ENCODE peak calls at places on chromosomes 13 and 19, in five cellular contexts. One of them, this sample, is unnamed.

GRCh38 chr19:6204212-6204611 is 68.7 kb downstream of the ACSBG2 start:
- DNase-seq in BJ: no peak
- DNase-seq in colonic mucosa: no peak
- DNase-seq in foreskin fibroblast: no peak
- DNase-seq in A549: no peak
- DNase-seq in this sample: no peak

GRCh38 chr19:38247126-38247525 is 9.0 kb downstream of the PPP1R14A start:
- DNase-seq in BJ: no peak
- DNase-seq in colonic mucosa: no peak
- DNase-seq in foreskin fibroblast: no peak
- DNase-seq in A549: no peak
- DNase-seq in this sample: no peak

GRCh38 chr13:98921786-98922185 is 56.1 kb downstream of the DOCK9 start:
- DNase-seq in BJ: no peak
- DNase-seq in colonic mucosa: no peak
- DNase-seq in foreskin fibroblast: no peak
- DNase-seq in A549: no peak
- DNase-seq in this sample: no peak

GRCh38 chr13:75186384-75186783 is 295.6 kb downstream of the TBC1D4 start:
- DNase-seq in BJ: no peak
- DNase-seq in colonic mucosa: no peak
- DNase-seq in foreskin fibroblast: peak
- DNase-seq in A549: no peak
- DNase-seq in this sample: no peak

GRCh38 chr13:78030351-78030750 is 111.7 kb upstream of the EDNRB start:
- DNase-seq in BJ: no peak
- DNase-seq in colonic mucosa: no peak
- DNase-seq in foreskin fibroblast: no peak
- DNase-seq in A549: no peak
- DNase-seq in this sample: no peak

GRCh38 chr13:100675660-100676129 is 1.1 kb upstream of the TMTC4 start:
- DNase-seq in BJ: no peak
- DNase-seq in colonic mucosa: no peak
- DNase-seq in foreskin fibroblast: no peak
- DNase-seq in A549: no peak
- DNase-seq in this sample: no peak

GRCh38 chr19:38679839-38680238 is 32.4 kb downstream of the ACTN4 start:
- DNase-seq in BJ: no peak
- DNase-seq in colonic mucosa: no peak
- DNase-seq in foreskin fibroblast: no peak
- DNase-seq in A549: no peak
- DNase-seq in this sample: no peak

GRCh38 chr19:52094526-52094925 is 1.0 kb downstream of the ZNF841 start:
- DNase-seq in BJ: no peak
- DNase-seq in colonic mucosa: no peak
- DNase-seq in foreskin fibroblast: no peak
- DNase-seq in A549: no peak
- DNase-seq in this sample: no peak

GRCh38 chr19:33402421-33403220 is 29.1 kb downstream of the CEBPG start:
- DNase-seq in BJ: no peak
- DNase-seq in colonic mucosa: no peak
- DNase-seq in foreskin fibroblast: no peak
- DNase-seq in A549: no peak
- DNase-seq in this sample: no peak

GRCh38 chr13:100636441-100636840 is 38.2 kb downstream of the TMTC4 start:
- DNase-seq in BJ: no peak
- DNase-seq in colonic mucosa: no peak
- DNase-seq in foreskin fibroblast: no peak
- DNase-seq in A549: no peak
- DNase-seq in this sample: no peak

GRCh38 chr19:18908917-18909619 is 10.1 kb downstream of the COPE start:
- DNase-seq in BJ: no peak
- DNase-seq in colonic mucosa: no peak
- DNase-seq in foreskin fibroblast: no peak
- DNase-seq in A549: no peak
- DNase-seq in this sample: no peak

GRCh38 chr13:33072282-33072681 is 56.1 kb downstream of the KL start:
- DNase-seq in BJ: no peak
- DNase-seq in colonic mucosa: no peak
- DNase-seq in foreskin fibroblast: no peak
- DNase-seq in A549: no peak
- DNase-seq in this sample: no peak

GRCh38 chr13:101127741-101128353 is 288.5 kb downstream of the NALCN start:
- DNase-seq in BJ: no peak
- DNase-seq in colonic mucosa: no peak
- DNase-seq in foreskin fibroblast: peak
- DNase-seq in A549: peak
- DNase-seq in this sample: no peak

GRCh38 chr13:87255394-87255793 is 415.8 kb upstream of the SLITRK5 start:
- DNase-seq in BJ: no peak
- DNase-seq in colonic mucosa: no peak
- DNase-seq in foreskin fibroblast: no peak
- DNase-seq in A549: no peak
- DNase-seq in this sample: no peak

GRCh38 chr13:87259479-87260083 is 411.6 kb upstream of the SLITRK5 start:
- DNase-seq in BJ: no peak
- DNase-seq in colonic mucosa: no peak
- DNase-seq in foreskin fibroblast: no peak
- DNase-seq in A549: no peak
- DNase-seq in this sample: no peak
- TF ChIP-seq CTCF in BJ: no peak
- TF ChIP-seq CTCF in colonic mucosa: no peak
- TF ChIP-seq CTCF in foreskin fibroblast: no peak
- TF ChIP-seq CTCF in A549: peak
- TF ChIP-seq CTCF in this sample: no peak

GRCh38 chr13:111206148-111206547 is 91.0 kb downstream of the ARHGEF7 start:
- DNase-seq in BJ: no peak
- DNase-seq in colonic mucosa: no peak
- DNase-seq in foreskin fibroblast: peak
- DNase-seq in A549: no peak
- DNase-seq in this sample: no peak

GRCh38 chr13:111202149-111202548 is 87.0 kb downstream of the ARHGEF7 start:
- DNase-seq in BJ: no peak
- DNase-seq in colonic mucosa: no peak
- DNase-seq in foreskin fibroblast: no peak
- DNase-seq in A549: no peak
- DNase-seq in this sample: no peak

GRCh38 chr13:111204438-111205177 is 89.5 kb downstream of the ARHGEF7 start:
- DNase-seq in BJ: no peak
- DNase-seq in colonic mucosa: no peak
- DNase-seq in foreskin fibroblast: peak
- DNase-seq in A549: no peak
- DNase-seq in this sample: no peak

GRCh38 chr13:111202745-111203144 is 87.6 kb downstream of the ARHGEF7 start:
- DNase-seq in BJ: no peak
- DNase-seq in colonic mucosa: no peak
- DNase-seq in foreskin fibroblast: peak
- DNase-seq in A549: peak
- DNase-seq in this sample: peak

GRCh38 chr13:111203742-111204386 is 88.8 kb downstream of the ARHGEF7 start:
- DNase-seq in BJ: no peak
- DNase-seq in colonic mucosa: no peak
- DNase-seq in foreskin fibroblast: peak
- DNase-seq in A549: no peak
- DNase-seq in this sample: no peak
- H3K4me3 ChIP-seq in BJ: no peak
- H3K4me3 ChIP-seq in colonic mucosa: no peak
- H3K4me3 ChIP-seq in foreskin fibroblast: no peak
- H3K4me3 ChIP-seq in A549: no peak
- H3K4me3 ChIP-seq in this sample: peak

GRCh38 chr19:11451942-11452813 is 16.7 kb downstream of the PRKCSH start:
- DNase-seq in BJ: no peak
- DNase-seq in colonic mucosa: no peak
- DNase-seq in foreskin fibroblast: no peak
- DNase-seq in A549: no peak
- DNase-seq in this sample: no peak
- TF ChIP-seq CTCF in BJ: peak
- TF ChIP-seq CTCF in colonic mucosa: no peak
- TF ChIP-seq CTCF in foreskin fibroblast: no peak
- TF ChIP-seq CTCF in A549: no peak
- TF ChIP-seq CTCF in this sample: no peak

DNA sequence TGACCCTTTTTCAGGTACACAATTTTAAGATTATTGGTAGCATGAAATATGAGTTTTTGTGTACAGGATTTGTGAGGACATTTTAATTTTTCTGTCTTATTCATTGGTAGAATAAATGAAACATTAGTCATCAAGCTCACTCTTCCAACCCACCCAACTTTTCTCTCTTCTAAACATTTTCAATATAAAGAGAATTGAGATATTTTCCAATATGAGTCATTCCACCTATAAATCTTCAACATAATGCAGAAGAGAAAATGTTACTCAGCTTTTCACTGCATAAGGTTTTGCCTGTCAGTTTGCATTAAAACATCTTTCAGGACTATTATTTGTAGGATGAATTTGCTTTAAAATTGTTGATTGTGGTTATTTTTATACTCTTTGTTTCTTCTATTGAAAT is 330.7 kb downstream of the PCDH20 start:
- DNase-seq in BJ: no peak
- DNase-seq in colonic mucosa: no peak
- DNase-seq in foreskin fibroblast: no peak
- DNase-seq in A549: no peak
- DNase-seq in this sample: no peak
- H3K4me3 ChIP-seq in BJ: no peak
- H3K4me3 ChIP-seq in colonic mucosa: no peak
- H3K4me3 ChIP-seq in foreskin fibroblast: no peak
- H3K4me3 ChIP-seq in A549: no peak
- H3K4me3 ChIP-seq in this sample: no peak

GRCh38 chr13:113211774-113212173 is 2.4 kb downstream of the CUL4A start:
- DNase-seq in BJ: no peak
- DNase-seq in colonic mucosa: no peak
- DNase-seq in foreskin fibroblast: no peak
- DNase-seq in A549: no peak
- DNase-seq in this sample: no peak

GRCh38 chr13:113209336-113209879 is at the start of gene CUL4A:
- DNase-seq in BJ: no peak
- DNase-seq in colonic mucosa: peak
- DNase-seq in foreskin fibroblast: peak
- DNase-seq in A549: peak
- DNase-seq in this sample: no peak

GRCh38 chr13:113210834-113211233 is 1.4 kb downstream of the CUL4A start:
- DNase-seq in BJ: no peak
- DNase-seq in colonic mucosa: no peak
- DNase-seq in foreskin fibroblast: no peak
- DNase-seq in A549: no peak
- DNase-seq in this sample: no peak

GRCh38 chr13:113208424-113209335 is at the start of gene PCID2:
- DNase-seq in BJ: no peak
- DNase-seq in colonic mucosa: peak
- DNase-seq in foreskin fibroblast: peak
- DNase-seq in A549: peak
- DNase-seq in this sample: peak

GRCh38 chr13:113209880-113210421 is 538 bp downstream of the CUL4A start:
- DNase-seq in BJ: no peak
- DNase-seq in colonic mucosa: peak
- DNase-seq in foreskin fibroblast: peak
- DNase-seq in A549: no peak
- DNase-seq in this sample: no peak
- TF ChIP-seq CTCF in BJ: no peak
- TF ChIP-seq CTCF in colonic mucosa: no peak
- TF ChIP-seq CTCF in foreskin fibroblast: no peak
- TF ChIP-seq CTCF in A549: no peak
- TF ChIP-seq CTCF in this sample: no peak

GRCh38 chr19:47421844-47422395 is 2.6 kb upstream of the MEIS3 start:
- DNase-seq in BJ: no peak
- DNase-seq in colonic mucosa: no peak
- DNase-seq in foreskin fibroblast: peak
- DNase-seq in A549: no peak
- DNase-seq in this sample: no peak
- H3K4me3 ChIP-seq in BJ: no peak
- H3K4me3 ChIP-seq in colonic mucosa: no peak
- H3K4me3 ChIP-seq in foreskin fibroblast: no peak
- H3K4me3 ChIP-seq in A549: no peak
- H3K4me3 ChIP-seq in this sample: no peak

GRCh38 chr13:20093946-20094345 is 66.9 kb downstream of the GJA3 start:
- DNase-seq in BJ: no peak
- DNase-seq in colonic mucosa: no peak
- DNase-seq in foreskin fibroblast: no peak
- DNase-seq in A549: no peak
- DNase-seq in this sample: no peak

GRCh38 chr13:20090349-20090748 is 70.5 kb downstream of the GJA3 start:
- DNase-seq in BJ: no peak
- DNase-seq in colonic mucosa: no peak
- DNase-seq in foreskin fibroblast: no peak
- DNase-seq in A549: no peak
- DNase-seq in this sample: no peak
- TF ChIP-seq CTCF in BJ: peak
- TF ChIP-seq CTCF in colonic mucosa: no peak
- TF ChIP-seq CTCF in foreskin fibroblast: no peak
- TF ChIP-seq CTCF in A549: no peak
- TF ChIP-seq CTCF in this sample: no peak